ENCODE peak calls at places on chromosomes 11 and 22, in eight cellular contexts. One of them, this sample, is unnamed.

GRCh38 chr11:68792400-68792955 is 41.2 kb upstream of the TESMIN start:
- DNase-seq in caudate nucleus: no peak
- DNase-seq in NCI-H1092 treated with DMSO at 0.1 percent for 48 hours: no peak
- DNase-seq in CD4-positive, CD25-positive, alpha-beta regulatory T cell: no peak
- DNase-seq in GM20000: no peak
- DNase-seq in AG10803: no peak
- DNase-seq in T-cell: no peak
- DNase-seq in AG04450: no peak
- DNase-seq in this sample: no peak

GRCh38 chr11:97871816-97872215 is 1148.9 kb upstream of the CNTN5 start:
- DNase-seq in AG10803: no peak
- DNase-seq in AG04450: no peak
- DNase-seq in T-cell: no peak
- DNase-seq in CD4-positive, CD25-positive, alpha-beta regulatory T cell: no peak
- DNase-seq in caudate nucleus: no peak
- DNase-seq in NCI-H1092 treated with DMSO at 0.1 percent for 48 hours: no peak
- DNase-seq in GM20000: no peak
- DNase-seq in this sample: no peak

GRCh38 chr11:48036466-48036865 is 56.1 kb downstream of the PTPRJ start:
- DNase-seq in AG04450: peak
- DNase-seq in NCI-H1092 treated with DMSO at 0.1 percent for 48 hours: no peak
- DNase-seq in CD4-positive, CD25-positive, alpha-beta regulatory T cell: no peak
- DNase-seq in T-cell: no peak
- DNase-seq in caudate nucleus: no peak
- DNase-seq in GM20000: no peak
- DNase-seq in AG10803: peak
- DNase-seq in this sample: no peak

GRCh38 chr11:72818971-72819370 is 4.8 kb downstream of the ATG16L2 start:
- DNase-seq in GM20000: no peak
- DNase-seq in NCI-H1092 treated with DMSO at 0.1 percent for 48 hours: no peak
- DNase-seq in caudate nucleus: no peak
- DNase-seq in CD4-positive, CD25-positive, alpha-beta regulatory T cell: no peak
- DNase-seq in AG10803: no peak
- DNase-seq in AG04450: no peak
- DNase-seq in T-cell: no peak
- DNase-seq in this sample: no peak

GRCh38 chr11:72574534-72575460 is 99.4 kb downstream of the PDE2A start:
- DNase-seq in AG10803: no peak
- DNase-seq in T-cell: no peak
- DNase-seq in NCI-H1092 treated with DMSO at 0.1 percent for 48 hours: no peak
- DNase-seq in GM20000: no peak
- DNase-seq in caudate nucleus: no peak
- DNase-seq in CD4-positive, CD25-positive, alpha-beta regulatory T cell: no peak
- DNase-seq in AG04450: no peak
- DNase-seq in this sample: no peak

GRCh38 chr11:47886096-47886495 is 37.9 kb upstream of the NUP160 start:
- DNase-seq in caudate nucleus: no peak
- DNase-seq in NCI-H1092 treated with DMSO at 0.1 percent for 48 hours: no peak
- DNase-seq in AG10803: peak
- DNase-seq in GM20000: no peak
- DNase-seq in CD4-positive, CD25-positive, alpha-beta regulatory T cell: peak
- DNase-seq in T-cell: no peak
- DNase-seq in AG04450: peak
- DNase-seq in this sample: no peak

GRCh38 chr11:69551963-69552362 is 70.5 kb downstream of the LINC01488 start:
- DNase-seq in AG04450: no peak
- DNase-seq in T-cell: no peak
- DNase-seq in caudate nucleus: no peak
- DNase-seq in AG10803: no peak
- DNase-seq in GM20000: no peak
- DNase-seq in NCI-H1092 treated with DMSO at 0.1 percent for 48 hours: no peak
- DNase-seq in CD4-positive, CD25-positive, alpha-beta regulatory T cell: no peak
- DNase-seq in this sample: no peak

GRCh38 chr11:69444381-69445130 is 36.9 kb upstream of the LINC01488 start:
- DNase-seq in GM20000: no peak
- DNase-seq in AG10803: peak
- DNase-seq in AG04450: peak
- DNase-seq in T-cell: no peak
- DNase-seq in NCI-H1092 treated with DMSO at 0.1 percent for 48 hours: no peak
- DNase-seq in caudate nucleus: no peak
- DNase-seq in CD4-positive, CD25-positive, alpha-beta regulatory T cell: no peak
- DNase-seq in this sample: no peak

GRCh38 chr11:57424802-57425564 is 1.9 kb downstream of the SLC43A3 start:
- DNase-seq in CD4-positive, CD25-positive, alpha-beta regulatory T cell: peak
- DNase-seq in AG04450: peak
- DNase-seq in NCI-H1092 treated with DMSO at 0.1 percent for 48 hours: no peak
- DNase-seq in GM20000: peak
- DNase-seq in caudate nucleus: peak
- DNase-seq in AG10803: peak
- DNase-seq in T-cell: peak
- DNase-seq in this sample: peak

GRCh38 chr11:95134491-95134890 is 44.8 kb downstream of the ENDOD1 start:
- DNase-seq in AG10803: peak
- DNase-seq in T-cell: no peak
- DNase-seq in caudate nucleus: no peak
- DNase-seq in NCI-H1092 treated with DMSO at 0.1 percent for 48 hours: no peak
- DNase-seq in CD4-positive, CD25-positive, alpha-beta regulatory T cell: no peak
- DNase-seq in GM20000: no peak
- DNase-seq in AG04450: no peak
- DNase-seq in this sample: no peak

GRCh38 chr22:17873804-17874203 is 99.5 kb upstream of the BID start:
- DNase-seq in CD4-positive, CD25-positive, alpha-beta regulatory T cell: no peak
- DNase-seq in NCI-H1092 treated with DMSO at 0.1 percent for 48 hours: no peak
- DNase-seq in AG04450: no peak
- DNase-seq in AG10803: no peak
- DNase-seq in caudate nucleus: no peak
- DNase-seq in GM20000: no peak
- DNase-seq in T-cell: no peak
- DNase-seq in this sample: no peak